ENCODE peak calls at places on chromosomes 2 and 18, in four cellular contexts. H is IMR-90, D is cardiac fibroblast, U is WERI-Rb-1. N is an unnamed sample.

GRCh38 chr2:85536479-85536878 is 2.5 kb upstream of the MAT2A start:
- DNase-seq in H (peak; percentile 89), D (peak; percentile 74), U (no peak), N (no peak)

GRCh38 chr2:70010222-70011111 is 49.0 kb upstream of the ASPRV1 start:
- DNase-seq in H (no peak), D (peak; percentile 8), U (no peak), N (no peak)

GRCh38 chr2:143778981-143779380 is 649.8 kb downstream of the ARHGAP15 start:
- DNase-seq in H (peak; percentile 62), D (no peak), U (no peak), N (no peak)

GRCh38 chr2:88074150-88074549 is 6.5 kb downstream of the SMYD1 start:
- DNase-seq in H (no peak), D (no peak), U (no peak), N (no peak)

GRCh38 chr2:218400930-218401833 is 1.5 kb downstream of the CTDSP1 start:
- DNase-seq in H (no peak), D (no peak), U (peak; percentile 75), N (no peak)

GRCh38 chr2:130972410-130972809 is 120.8 kb downstream of the FAM168B start:
- DNase-seq in H (no peak), D (no peak), U (no peak), N (no peak)

GRCh38 chr2:206970589-206971375 is 31.5 kb downstream of the CPO start:
- DNase-seq in H (no peak), D (no peak), U (no peak), N (no peak)

GRCh38 chr2:238125127-238125885 is 13.2 kb upstream of the KLHL30 start:
- DNase-seq in H (no peak), D (no peak), U (no peak), N (no peak)

GRCh38 chr2:231138699-231139098 is 13.9 kb upstream of the HTR2B start:
- DNase-seq in H (peak; percentile 77), D (no peak), U (no peak), N (no peak)

GRCh38 chr2:104825124-104825865 is 28.6 kb upstream of the POU3F3 start:
- DNase-seq in H (no peak), D (no peak), U (no peak), N (no peak)

GRCh38 chr2:145350011-145350410 is 830.1 kb upstream of the ZEB2 start:
- DNase-seq in H (peak; percentile 81), D (peak; percentile 56), U (no peak), N (no peak)

GRCh38 chr2:34787341-34787740 is 1188.2 kb upstream of the FAM98A start:
- DNase-seq in H (no peak), D (no peak), U (no peak), N (no peak)

GRCh38 chr18:50099725-50100414 is 95.1 kb downstream of the MYO5B start:
- DNase-seq in H (peak; percentile 25), D (no peak), U (no peak), N (no peak)

GRCh38 chr2:95265182-95265581 is 9.1 kb upstream of the PROM2 start:
- DNase-seq in H (no peak), D (no peak), U (no peak), N (no peak)

GRCh38 chr18:80022613-80023012 is 11.6 kb upstream of the RBFA start:
- DNase-seq in H (peak; percentile 24), D (peak; percentile 40), U (no peak), N (no peak)

GRCh38 chr2:179596018-179596417 is 265.4 kb downstream of the ZNF385B start:
- DNase-seq in H (peak; percentile 88), D (peak; percentile 55), U (no peak), N (no peak)

GRCh38 chr18:79575891-79576685 is 103.5 kb upstream of the CTDP1 start:
- DNase-seq in H (peak; percentile 84), D (peak; percentile 61), U (peak; percentile 52), N (no peak)

GRCh38 chr18:79400091-79400590 is 4.4 kb downstream of the NFATC1 start:
- DNase-seq in H (no peak), D (peak; percentile 53), U (peak; percentile 44), N (no peak)

GRCh38 chr2:188129677-188130076 is 162.0 kb upstream of the GULP1 start:
- DNase-seq in H (no peak), D (no peak), U (no peak), N (no peak)

GRCh38 chr2:100893753-100894530 is 74.0 kb downstream of the NPAS2 start:
- DNase-seq in H (no peak), D (no peak), U (no peak), N (no peak)

GRCh38 chr2:136765736-136766323 is 485 bp downstream of the THSD7B start:
- DNase-seq in H (no peak), D (no peak), U (peak; percentile 15), N (peak; percentile 22)

GRCh38 chr2:157875720-157876065 is 437 bp downstream of the ACVR1 start:
- DNase-seq in H (no peak), D (no peak), U (peak; percentile 51), N (peak; percentile 53)

GRCh38 chr2:218023636-218024035 is 20.8 kb upstream of the TNS1 start:
- DNase-seq in H (no peak), D (no peak), U (no peak), N (no peak)

GRCh38 chr2:242024751-242025355 is 155.3 kb downstream of the RTP5 start:
- DNase-seq in H (no peak), D (no peak), U (no peak), N (no peak)

GRCh38 chr2:30239308-30240161 is 8.2 kb downstream of the LBH start:
- DNase-seq in H (peak; percentile 67), D (peak; percentile 95), U (peak; percentile 84), N (peak; percentile 30)

GRCh38 chr2:150491430-150491829 is 4.0 kb upstream of the RND3 start:
- DNase-seq in H (no peak), D (no peak), U (no peak), N (no peak)

GRCh38 chr2:1593371-1594205 is 150.7 kb downstream of the PXDN start:
- DNase-seq in H (peak; percentile 89), D (peak; percentile 69), U (no peak), N (no peak)

GRCh38 chr2:9315280-9315847 is 108.0 kb downstream of the ITGB1BP1 start:
- DNase-seq in H (no peak), D (no peak), U (no peak), N (no peak)

GRCh38 chr2:50401772-50402653 is 629.9 kb downstream of the NRXN1 start:
- DNase-seq in H (peak; percentile 52), D (peak; percentile 66), U (peak; percentile 84), N (peak; percentile 60)

GRCh38 chr2:183532514-183532913 is 408.3 kb downstream of the NUP35 start:
- DNase-seq in H (no peak), D (no peak), U (no peak), N (no peak)

GRCh38 chr2:137886432-137886831 is 77.8 kb upstream of the HNMT start:
- DNase-seq in H (no peak), D (no peak), U (peak; percentile 70), N (no peak)

GRCh38 chr18:70417847-70418246 is 129.0 kb downstream of the SOCS6 start:
- DNase-seq in H (no peak), D (no peak), U (no peak), N (no peak)

GRCh38 chr2:19580830-19581229 is 222.4 kb upstream of the OSR1 start:
- DNase-seq in H (peak; percentile 49), D (peak; percentile 64), U (no peak), N (no peak)

GRCh38 chr18:46152808-46153617 is 48.8 kb downstream of the HAUS1 start:
- DNase-seq in H (no peak), D (no peak), U (peak; percentile 70), N (no peak)

GRCh38 chr2:32008811-32009478 is 1.9 kb downstream of the MEMO1 start:
- DNase-seq in H (peak; percentile 51), D (peak; percentile 10), U (no peak), N (no peak)

GRCh38 chr2:162085090-162085891 is 11.3 kb upstream of the DPP4 start:
- DNase-seq in H (peak; percentile 92), D (peak; percentile 86), U (no peak), N (no peak)

GRCh38 chr2:162079514-162079913 is 5.5 kb upstream of the DPP4 start:
- DNase-seq in H (no peak), D (no peak), U (no peak), N (no peak)

GRCh38 chr2:162086904-162087303 is 12.9 kb upstream of the DPP4 start:
- DNase-seq in H (no peak), D (peak; percentile 58), U (no peak), N (no peak)

GRCh38 chr2:162082036-162082435 is 8.0 kb upstream of the DPP4 start:
- DNase-seq in H (no peak), D (no peak), U (peak; percentile 70), N (no peak)

GRCh38 chr2:162084561-162084960 is 10.5 kb upstream of the DPP4 start:
- DNase-seq in H (no peak), D (no peak), U (no peak), N (no peak)
- TF ChIP-seq CTCF in H (no peak), D (no peak), U (no peak), N (no peak)

GRCh38 chr2:213934560-213934959 is 476.3 kb upstream of the VWC2L start:
- DNase-seq in H (peak; percentile 2), D (peak; percentile 31), U (no peak), N (no peak)
- TF ChIP-seq CTCF in H (peak; percentile 30), D (peak; percentile 55), U (peak; percentile 28), N (peak; percentile 43)

GRCh38 chr2:98294711-98295110 is 51.5 kb upstream of the CNGA3 start:
- DNase-seq in H (no peak), D (no peak), U (no peak), N (no peak)

GRCh38 chr2:98293931-98294687 is 52.1 kb upstream of the CNGA3 start:
- DNase-seq in H (no peak), D (no peak), U (no peak), N (no peak)

GRCh38 chr2:98296435-98296834 is 49.8 kb upstream of the CNGA3 start:
- DNase-seq in H (no peak), D (no peak), U (no peak), N (no peak)

GRCh38 chr2:98295275-98295674 is 51.0 kb upstream of the CNGA3 start:
- DNase-seq in H (no peak), D (no peak), U (no peak), N (no peak)

DNA sequence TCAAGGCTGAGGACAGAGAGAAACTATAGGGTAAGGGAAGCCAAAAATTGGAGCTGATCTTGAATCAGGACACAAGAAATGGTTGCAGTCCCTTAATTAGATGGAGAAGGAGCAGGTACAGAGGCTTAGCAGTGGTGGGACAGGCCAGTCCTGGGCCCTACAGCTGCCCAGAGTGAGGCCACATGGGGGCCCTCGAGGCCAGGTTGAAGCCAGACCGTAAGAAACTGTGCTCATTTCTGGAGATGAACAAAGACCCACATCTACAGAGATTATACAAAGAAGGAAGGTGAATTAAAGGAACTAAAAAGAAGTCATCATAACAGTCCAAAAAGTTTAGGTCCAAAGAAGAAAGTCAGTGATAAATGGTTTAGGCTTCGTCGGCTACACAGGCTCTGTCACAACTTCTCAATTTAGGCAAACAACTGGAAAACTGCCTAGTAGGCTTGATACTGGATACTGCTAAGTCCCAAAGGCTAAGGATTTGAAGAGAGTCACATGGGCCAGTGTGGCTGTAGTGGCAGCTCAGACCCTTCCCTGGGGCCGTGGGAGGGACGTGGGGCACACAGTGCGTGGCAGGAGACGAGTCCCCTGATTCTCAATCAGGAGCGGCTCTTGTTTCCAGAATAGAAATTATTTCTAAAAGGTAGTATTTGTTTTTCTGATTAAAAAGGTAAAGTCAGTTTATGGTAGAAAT is 50.4 kb upstream of the CNGA3 start:
- DNase-seq in H (no peak), D (no peak), U (peak; percentile 35), N (no peak)
- TF ChIP-seq CTCF in H (peak; percentile 12), D (peak; percentile 15), U (peak; percentile 62), N (no peak)

DNA sequence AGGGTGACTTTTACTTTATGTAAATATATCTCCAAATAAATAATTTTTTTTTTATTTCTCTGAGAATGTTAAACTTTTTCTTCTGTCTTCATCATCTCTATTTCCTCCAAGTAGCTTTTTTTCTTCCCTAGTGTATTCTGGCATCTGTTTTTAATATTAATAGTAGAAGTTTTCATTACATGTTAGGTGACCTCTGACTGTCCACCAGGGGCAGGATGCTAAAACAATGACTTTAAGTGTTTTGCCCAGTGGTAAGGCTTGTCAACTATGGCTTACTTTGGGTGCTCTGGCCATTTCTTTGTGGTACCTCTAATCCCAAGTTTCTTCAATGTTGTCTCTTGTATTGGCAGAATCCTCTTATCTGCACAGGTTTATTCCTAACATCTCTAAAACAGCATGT is 127.1 kb downstream of the SRBD1 start:
- DNase-seq in H (peak; percentile 9), D (peak; percentile 29), U (no peak), N (no peak)
- TF ChIP-seq CTCF in H (no peak), D (peak; percentile 33), U (peak; percentile 26), N (peak; percentile 47)